ENCODE peak calls at places on chromosome 16, in seven cellular contexts. One of them, this sample, is unnamed.

GRCh38 chr16:4323845-4324478 is 8.1 kb downstream of the GLIS2 start:
- DNase-seq in kidney: peak; percentile 93
- DNase-seq in dorsolateral prefrontal cortex: no peak
- DNase-seq in tibial artery: peak; percentile 88
- DNase-seq in heart left ventricle: peak; percentile 78
- DNase-seq in GM12864: no peak
- DNase-seq in lower leg skin: no peak
- DNase-seq in this sample: peak; percentile 81

GRCh38 chr16:3578610-3579551 is 1.7 kb upstream of the NLRC3 start:
- DNase-seq in kidney: peak; percentile 67
- DNase-seq in dorsolateral prefrontal cortex: no peak
- DNase-seq in tibial artery: no peak
- DNase-seq in heart left ventricle: no peak
- DNase-seq in GM12864: peak; percentile 36
- DNase-seq in lower leg skin: no peak
- DNase-seq in this sample: no peak

GRCh38 chr16:67458121-67458641 is 22.8 kb downstream of the ATP6V0D1 start:
- DNase-seq in kidney: no peak
- DNase-seq in dorsolateral prefrontal cortex: no peak
- DNase-seq in tibial artery: no peak
- DNase-seq in heart left ventricle: no peak
- DNase-seq in GM12864: no peak
- DNase-seq in lower leg skin: no peak
- DNase-seq in this sample: no peak

GRCh38 chr16:16928532-16929101 is 542.1 kb downstream of the XYLT1 start:
- DNase-seq in kidney: no peak
- DNase-seq in dorsolateral prefrontal cortex: no peak
- DNase-seq in tibial artery: no peak
- DNase-seq in heart left ventricle: no peak
- DNase-seq in GM12864: no peak
- DNase-seq in lower leg skin: no peak
- DNase-seq in this sample: no peak

GRCh38 chr16:3949946-3950342 is 69.4 kb upstream of the CREBBP start:
- DNase-seq in kidney: peak; percentile 48
- DNase-seq in dorsolateral prefrontal cortex: no peak
- DNase-seq in tibial artery: no peak
- DNase-seq in heart left ventricle: no peak
- DNase-seq in GM12864: no peak
- DNase-seq in lower leg skin: no peak
- DNase-seq in this sample: peak; percentile 62

GRCh38 chr16:48123104-48123788 is 32.5 kb downstream of the ABCC12 start:
- DNase-seq in kidney: no peak
- DNase-seq in dorsolateral prefrontal cortex: peak; percentile 73
- DNase-seq in tibial artery: no peak
- DNase-seq in heart left ventricle: no peak
- DNase-seq in GM12864: peak; percentile 36
- DNase-seq in lower leg skin: no peak
- DNase-seq in this sample: no peak

GRCh38 chr16:84585886-84586285 is 32.0 kb downstream of the COTL1 start:
- DNase-seq in kidney: peak; percentile 48
- DNase-seq in dorsolateral prefrontal cortex: peak; percentile 80
- DNase-seq in tibial artery: no peak
- DNase-seq in heart left ventricle: no peak
- DNase-seq in GM12864: no peak
- DNase-seq in lower leg skin: no peak
- DNase-seq in this sample: no peak

GRCh38 chr16:69831212-69832123 is 69.3 kb downstream of the WWP2 start:
- DNase-seq in kidney: no peak
- DNase-seq in dorsolateral prefrontal cortex: no peak
- DNase-seq in tibial artery: no peak
- DNase-seq in heart left ventricle: no peak
- DNase-seq in GM12864: no peak
- DNase-seq in lower leg skin: no peak
- DNase-seq in this sample: no peak

GRCh38 chr16:59327894-59328293 is 593.8 kb upstream of the GOT2 start:
- DNase-seq in kidney: no peak
- DNase-seq in dorsolateral prefrontal cortex: no peak
- DNase-seq in tibial artery: no peak
- DNase-seq in heart left ventricle: no peak
- DNase-seq in GM12864: no peak
- DNase-seq in lower leg skin: no peak
- DNase-seq in this sample: no peak

DNA sequence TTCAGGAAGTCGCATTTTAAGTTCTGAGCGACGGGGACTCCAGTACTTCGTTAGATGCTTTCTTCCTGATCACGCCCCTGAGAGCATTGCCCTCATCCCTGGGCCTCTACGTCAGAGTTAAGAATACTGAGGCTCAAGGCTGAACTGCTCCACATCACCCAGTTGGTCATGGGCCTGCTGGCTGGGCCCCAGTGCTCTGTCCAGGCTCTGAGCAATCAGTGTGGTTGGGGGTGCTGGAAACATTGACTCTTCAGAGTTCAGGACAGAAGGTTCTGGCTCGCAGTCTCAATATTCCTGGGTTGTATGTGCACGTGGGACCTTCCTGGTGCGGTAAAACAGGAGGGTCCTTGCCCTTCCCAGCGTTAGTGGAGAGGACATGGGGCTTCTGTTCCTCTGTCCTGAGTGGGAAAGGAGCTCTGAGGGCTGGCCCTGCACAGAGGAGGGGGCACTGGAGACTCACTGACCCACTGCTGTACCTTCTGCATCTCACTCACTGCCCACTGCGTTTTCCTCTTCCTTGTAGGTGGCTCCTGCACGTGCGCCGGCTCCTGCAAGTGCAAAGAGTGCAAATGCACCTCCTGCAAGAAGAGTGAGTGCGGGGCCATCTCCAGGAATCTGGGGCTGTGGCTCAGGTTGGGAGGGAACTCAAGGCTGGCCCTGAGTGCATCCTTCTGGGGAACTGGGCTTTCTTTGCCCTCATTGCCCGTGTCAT is 518 bp downstream of the MT1E start:
- DNase-seq in kidney: peak; percentile 76
- DNase-seq in dorsolateral prefrontal cortex: no peak
- DNase-seq in tibial artery: peak; percentile 93
- DNase-seq in heart left ventricle: peak; percentile 61
- DNase-seq in GM12864: no peak
- DNase-seq in lower leg skin: peak; percentile 47
- DNase-seq in this sample: no peak
- H3K4me3 ChIP-seq in kidney: peak overlapping the region; percentile 72
- H3K4me3 ChIP-seq in dorsolateral prefrontal cortex: peak overlapping the region; percentile 63
- H3K4me3 ChIP-seq in tibial artery: peak overlapping the region; percentile 64
- H3K4me3 ChIP-seq in heart left ventricle: peak overlapping the region; percentile 58
- H3K4me3 ChIP-seq in GM12864: no peak overlapping the region
- H3K4me3 ChIP-seq in lower leg skin: peak overlapping the region; percentile 39
- H3K4me3 ChIP-seq in this sample: peak overlapping the region; percentile 70

GRCh38 chr16:86020971-86021370 is 122.0 kb downstream of the IRF8 start:
- DNase-seq in kidney: peak; percentile 45
- DNase-seq in dorsolateral prefrontal cortex: no peak
- DNase-seq in tibial artery: peak; percentile 32
- DNase-seq in heart left ventricle: no peak
- DNase-seq in GM12864: no peak
- DNase-seq in lower leg skin: no peak
- DNase-seq in this sample: peak; percentile 30
- TF ChIP-seq CTCF in kidney: no peak
- TF ChIP-seq CTCF in dorsolateral prefrontal cortex: no peak
- TF ChIP-seq CTCF in tibial artery: no peak
- TF ChIP-seq CTCF in heart left ventricle: no peak
- TF ChIP-seq CTCF in GM12864: no peak
- TF ChIP-seq CTCF in lower leg skin: no peak
- TF ChIP-seq CTCF in this sample: no peak

DNA sequence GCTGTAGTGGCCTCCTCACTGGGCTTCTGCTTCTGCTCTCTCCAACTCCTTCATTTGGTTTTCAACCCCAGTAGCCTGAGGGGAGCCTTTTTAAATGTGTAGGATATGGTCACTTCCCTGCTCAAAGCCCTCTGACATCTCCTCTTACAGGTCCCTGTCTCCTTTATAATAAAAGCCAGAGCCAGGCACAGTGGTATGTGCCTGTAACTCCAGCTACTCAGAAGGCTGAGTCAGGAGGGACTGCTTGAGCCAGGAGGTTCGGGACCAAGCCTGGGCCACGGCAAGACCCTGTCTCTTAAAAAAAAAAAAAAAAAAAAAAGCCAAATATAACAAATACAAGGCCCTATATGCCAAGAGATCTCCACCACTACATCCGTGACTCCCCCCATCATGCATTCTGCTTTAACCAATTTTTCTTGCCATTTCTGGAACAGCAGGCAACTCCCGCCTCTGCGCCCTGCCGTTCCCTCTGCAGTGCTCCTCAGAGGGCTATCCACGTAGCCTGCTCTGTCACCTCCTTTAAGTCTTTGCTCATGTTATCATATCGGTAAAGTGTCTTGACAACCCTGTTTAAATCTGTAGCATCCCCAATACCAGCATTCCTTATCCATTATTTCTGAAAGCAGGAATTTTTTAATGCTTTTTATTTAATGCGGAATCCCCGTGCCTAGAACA is 9.4 kb downstream of the ZNF771 start:
- DNase-seq in kidney: no peak
- DNase-seq in dorsolateral prefrontal cortex: no peak
- DNase-seq in tibial artery: no peak
- DNase-seq in heart left ventricle: no peak
- DNase-seq in GM12864: no peak
- DNase-seq in lower leg skin: no peak
- DNase-seq in this sample: no peak
- H3K4me3 ChIP-seq in kidney: peak overlapping the region; percentile 49
- H3K4me3 ChIP-seq in dorsolateral prefrontal cortex: peak overlapping the region; percentile 60
- H3K4me3 ChIP-seq in tibial artery: peak overlapping the region; percentile 68
- H3K4me3 ChIP-seq in heart left ventricle: peak overlapping the region; percentile 57
- H3K4me3 ChIP-seq in GM12864: no peak overlapping the region
- H3K4me3 ChIP-seq in lower leg skin: peak overlapping the region; percentile 39
- H3K4me3 ChIP-seq in this sample: peak overlapping the region; percentile 63

GRCh38 chr16:55501549-55502322 is 7.1 kb upstream of the LPCAT2 start:
- DNase-seq in kidney: no peak
- DNase-seq in dorsolateral prefrontal cortex: no peak
- DNase-seq in tibial artery: no peak
- DNase-seq in heart left ventricle: no peak
- DNase-seq in GM12864: no peak
- DNase-seq in lower leg skin: no peak
- DNase-seq in this sample: no peak
- TF ChIP-seq CTCF in kidney: no peak
- TF ChIP-seq CTCF in dorsolateral prefrontal cortex: no peak
- TF ChIP-seq CTCF in tibial artery: no peak
- TF ChIP-seq CTCF in heart left ventricle: no peak
- TF ChIP-seq CTCF in GM12864: peak; percentile 22
- TF ChIP-seq CTCF in lower leg skin: no peak
- TF ChIP-seq CTCF in this sample: peak; percentile 28

GRCh38 chr16:13269905-13270528 is 368.6 kb downstream of the SHISA9 start:
- DNase-seq in kidney: no peak
- DNase-seq in dorsolateral prefrontal cortex: no peak
- DNase-seq in tibial artery: no peak
- DNase-seq in heart left ventricle: no peak
- DNase-seq in GM12864: no peak
- DNase-seq in lower leg skin: no peak
- DNase-seq in this sample: no peak
- H3K4me3 ChIP-seq in kidney: no peak overlapping the region
- H3K4me3 ChIP-seq in dorsolateral prefrontal cortex: no peak overlapping the region
- H3K4me3 ChIP-seq in tibial artery: no peak overlapping the region
- H3K4me3 ChIP-seq in heart left ventricle: no peak overlapping the region
- H3K4me3 ChIP-seq in GM12864: no peak overlapping the region
- H3K4me3 ChIP-seq in lower leg skin: no peak overlapping the region
- H3K4me3 ChIP-seq in this sample: no peak overlapping the region

GRCh38 chr16:30417447-30418349 is 10.3 kb downstream of the ZNF771 start:
- DNase-seq in kidney: peak; percentile 96
- DNase-seq in dorsolateral prefrontal cortex: peak; percentile 77
- DNase-seq in tibial artery: peak; percentile 79
- DNase-seq in heart left ventricle: peak; percentile 84
- DNase-seq in GM12864: peak; percentile 82
- DNase-seq in lower leg skin: peak; percentile 55
- DNase-seq in this sample: peak; percentile 95
- TF ChIP-seq CTCF in kidney: peak; percentile 25
- TF ChIP-seq CTCF in dorsolateral prefrontal cortex: no peak
- TF ChIP-seq CTCF in tibial artery: no peak
- TF ChIP-seq CTCF in heart left ventricle: peak; percentile 22
- TF ChIP-seq CTCF in GM12864: no peak
- TF ChIP-seq CTCF in lower leg skin: no peak
- TF ChIP-seq CTCF in this sample: peak; percentile 32

DNA sequence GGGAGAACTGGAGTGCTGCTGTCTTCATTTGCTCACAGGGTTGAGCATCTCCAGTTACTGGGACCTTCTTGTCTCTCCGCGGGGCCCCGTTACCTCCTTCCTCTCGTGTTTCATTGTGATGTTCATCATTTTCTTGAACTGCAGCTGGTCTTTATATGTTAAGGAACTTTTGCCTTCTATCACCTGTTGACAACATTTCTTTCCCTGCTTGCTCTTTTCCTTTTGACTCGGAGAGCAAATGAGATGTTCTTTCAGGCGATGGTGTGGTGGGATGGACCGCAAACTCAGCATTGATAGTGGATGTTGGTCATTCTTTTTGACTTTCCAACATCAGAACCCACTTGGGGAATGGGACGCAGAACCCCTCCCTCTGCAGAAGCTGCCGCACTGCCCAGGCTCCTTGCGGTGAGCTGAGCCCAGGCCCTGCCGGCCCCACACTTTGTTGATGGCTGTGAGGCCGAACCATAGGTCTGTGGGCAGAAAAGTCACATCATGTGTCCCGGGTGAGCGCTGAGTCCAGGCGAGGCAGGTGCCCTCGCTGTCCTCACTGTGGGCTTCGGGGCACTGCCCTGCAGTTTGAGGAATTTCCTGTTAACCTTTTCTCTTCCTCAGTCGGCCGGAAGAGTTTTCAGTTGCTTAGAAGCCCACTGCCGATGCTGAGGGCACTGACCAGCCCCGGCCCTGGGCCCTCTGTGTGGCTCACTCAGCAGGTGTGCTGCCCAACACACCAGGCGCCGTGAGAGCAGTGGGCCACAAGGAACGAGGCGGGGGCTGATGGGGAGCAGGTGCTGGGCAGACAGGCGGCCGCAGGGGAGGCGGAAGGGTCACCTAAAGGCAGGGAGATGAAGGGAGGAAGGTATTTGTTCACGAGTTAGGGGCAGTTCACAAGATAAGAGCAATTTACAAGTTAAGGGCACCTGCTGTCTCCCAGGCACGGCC is 7.4 kb downstream of the RPL13 start:
- DNase-seq in kidney: peak; percentile 64
- DNase-seq in dorsolateral prefrontal cortex: no peak
- DNase-seq in tibial artery: no peak
- DNase-seq in heart left ventricle: no peak
- DNase-seq in GM12864: no peak
- DNase-seq in lower leg skin: no peak
- DNase-seq in this sample: no peak
- H3K4me3 ChIP-seq in kidney: no peak overlapping the region
- H3K4me3 ChIP-seq in dorsolateral prefrontal cortex: no peak overlapping the region
- H3K4me3 ChIP-seq in tibial artery: no peak overlapping the region
- H3K4me3 ChIP-seq in heart left ventricle: no peak overlapping the region
- H3K4me3 ChIP-seq in GM12864: no peak overlapping the region
- H3K4me3 ChIP-seq in lower leg skin: no peak overlapping the region
- H3K4me3 ChIP-seq in this sample: no peak overlapping the region